ENCODE peak calls at places on chromosomes 13 and 19, in five cellular contexts. E is activated naive CD4-positive, alpha-beta T cell treated with anti-CD3 and anti-CD28 coated beads, Interleukin-2, amount 50 U/mL, for 16 hours; X is fibroblast of gingiva; Q is NCI-H1930; N is NCI-H748 treated with DMSO at 0.1 percent for 48 hours. J is an unnamed sample.

GRCh38 chr19:2461751-2462634 is 5.2 kb upstream of the LMNB2 start:
- DNase-seq in E (peak), X (peak), Q (peak), N (no peak), J (peak)

GRCh38 chr13:102710261-102710679 is 15.4 kb upstream of the METTL21C start:
- DNase-seq in E (no peak), X (peak), Q (no peak), N (no peak), J (no peak)

GRCh38 chr13:46796515-46797467 is at the start of gene ESD:
- DNase-seq in E (peak), X (peak), Q (peak), N (peak), J (no peak)

GRCh38 chr13:53520132-53520531 is 491.5 kb downstream of the OLFM4 start:
- DNase-seq in E (no peak), X (no peak), Q (no peak), N (no peak), J (no peak)

GRCh38 chr13:110936519-110936918 is 21.6 kb upstream of the ANKRD10 start:
- DNase-seq in E (no peak), X (no peak), Q (no peak), N (no peak), J (no peak)

GRCh38 chr19:10061717-10062310 is 24.3 kb upstream of the SHFL start:
- DNase-seq in E (no peak), X (no peak), Q (no peak), N (no peak), J (no peak)

GRCh38 chr19:18433039-18433691 is 4.8 kb downstream of the ISYNA1 start:
- DNase-seq in E (peak), X (no peak), Q (no peak), N (no peak), J (no peak)

GRCh38 chr19:43534811-43535761 is 2.1 kb downstream of the ZNF575 start:
- DNase-seq in E (peak), X (peak), Q (peak), N (no peak), J (no peak)

GRCh38 chr19:38899447-38900219 is at the start of the genes NFKBIB and SIRT2:
- DNase-seq in E (peak), X (peak), Q (peak), N (peak), J (peak)

GRCh38 chr13:113937073-113937472 is 36.8 kb downstream of the C13orf46 start:
- DNase-seq in E (no peak), X (no peak), Q (no peak), N (no peak), J (no peak)

GRCh38 chr19:27974082-27974513 is 1238.9 kb downstream of the UQCRFS1 start:
- DNase-seq in E (no peak), X (no peak), Q (peak), N (no peak), J (no peak)

GRCh38 chr19:47813304-47813994 is 8.3 kb upstream of the CRX start:
- DNase-seq in E (peak), X (peak), Q (peak), N (peak), J (peak)

GRCh38 chr13:114256547-114256946 is 21.9 kb downstream of the CDC16 start:
- DNase-seq in E (no peak), X (no peak), Q (no peak), N (no peak), J (no peak)

GRCh38 chr13:52127783-52128702 is 830 bp downstream of the NEK5 start:
- DNase-seq in E (peak), X (peak), Q (peak), N (peak), J (no peak)

GRCh38 chr13:66805657-66806056 is 424.5 kb downstream of the PCDH9 start:
- DNase-seq in E (no peak), X (peak), Q (no peak), N (no peak), J (no peak)

GRCh38 chr13:28336193-28336657 is 158.7 kb downstream of the FLT1 start:
- DNase-seq in E (no peak), X (no peak), Q (no peak), N (no peak), J (no peak)

GRCh38 chr19:1813837-1814217 is 1.8 kb upstream of the ATP8B3 start:
- DNase-seq in E (no peak), X (no peak), Q (no peak), N (no peak), J (no peak)

GRCh38 chr13:62483774-62484173 is 1068.1 kb upstream of the PCDH20 start:
- DNase-seq in E (no peak), X (no peak), Q (no peak), N (peak), J (no peak)

GRCh38 chr13:76043882-76044281 is 407.8 kb downstream of the LMO7 start:
- DNase-seq in E (no peak), X (peak), Q (peak), N (peak), J (no peak)

GRCh38 chr13:110340812-110341444 is 33.8 kb downstream of the COL4A2 start:
- DNase-seq in E (peak), X (no peak), Q (no peak), N (no peak), J (no peak)

GRCh38 chr13:35469781-35470380 is 6.6 kb downstream of the MAB21L1 start:
- DNase-seq in E (no peak), X (peak), Q (no peak), N (no peak), J (no peak)

GRCh38 chr19:40601061-40601973 is at the start of gene LTBP4:
- DNase-seq in E (no peak), X (no peak), Q (peak), N (peak), J (no peak)

GRCh38 chr13:27001705-27002104 is 169.9 kb downstream of the USP12 start:
- DNase-seq in E (no peak), X (no peak), Q (no peak), N (peak), J (no peak)

GRCh38 chr19:7515471-7516226 is at the start of gene ZNF358:
- DNase-seq in E (peak), X (peak), Q (peak), N (peak), J (no peak)

GRCh38 chr19:58407658-58408151 is 744 bp upstream of the ZNF584 start:
- DNase-seq in E (no peak), X (no peak), Q (no peak), N (peak), J (no peak)

GRCh38 chr13:48144413-48145035 is 49.6 kb upstream of the MED4 start:
- DNase-seq in E (no peak), X (peak), Q (no peak), N (no peak), J (no peak)

GRCh38 chr19:1266818-1267440 is 2.2 kb upstream of the CIRBP start:
- DNase-seq in E (peak), X (peak), Q (peak), N (no peak), J (peak)

GRCh38 chr13:80276371-80277289 is 64.3 kb downstream of the SPRY2 start:
- DNase-seq in E (no peak), X (peak), Q (peak), N (peak), J (no peak)

GRCh38 chr19:49596954-49597702 is 6.1 kb downstream of the PRR12 start:
- DNase-seq in E (no peak), X (no peak), Q (no peak), N (no peak), J (no peak)

GRCh38 chr19:42170715-42171114 is 38.5 kb upstream of the POU2F2 start:
- DNase-seq in E (no peak), X (no peak), Q (no peak), N (no peak), J (no peak)